ENCODE peak calls at places on chromosome 17, in eight cellular contexts. W is prostate gland, I is HL-60, B is mesothelial cell of epicardium, Q is epithelial cell of proximal tubule, O is brain microvascular endothelial cell, R is fibroblast of lung, T is left lung. H is an unnamed sample.

GRCh38 chr17:2369551-2370210 is 31.2 kb downstream of the MNT start:
- DNase-seq in I (peak), T (no peak), O (no peak), R (peak), W (no peak), B (no peak), Q (no peak), H (no peak)

GRCh38 chr17:28216032-28216431 is 103.0 kb upstream of the TMEM97 start:
- DNase-seq in T (no peak), R (no peak), B (no peak), W (no peak), I (no peak), O (no peak), Q (no peak), H (no peak)

GRCh38 chr17:40340880-40341807 is 23.4 kb downstream of the GJD3 start:
- DNase-seq in O (peak), Q (no peak), R (peak), T (peak), W (peak), I (peak), B (peak), H (no peak)

GRCh38 chr17:7501729-7502128 is 17.6 kb downstream of the POLR2A start:
- DNase-seq in W (no peak), B (no peak), R (no peak), Q (no peak), O (no peak), T (no peak), I (no peak), H (no peak)

GRCh38 chr17:72404872-72405271 is 284.1 kb downstream of the SOX9 start:
- DNase-seq in Q (no peak), I (no peak), T (no peak), R (peak), W (no peak), B (no peak), O (peak), H (no peak)

GRCh38 chr17:43599046-43599395 is 52.9 kb upstream of the ETV4 start:
- DNase-seq in R (no peak), O (no peak), W (no peak), B (no peak), T (no peak), I (no peak), Q (no peak), H (no peak)

GRCh38 chr17:41360291-41360995 is 9.2 kb downstream of the KRT33B start:
- DNase-seq in R (no peak), T (no peak), W (no peak), I (no peak), B (no peak), O (peak), Q (peak), H (no peak)

GRCh38 chr17:80849119-80849518 is 142.5 kb upstream of the CHMP6 start:
- DNase-seq in W (no peak), O (no peak), B (no peak), R (no peak), T (no peak), Q (no peak), I (no peak), H (peak)

GRCh38 chr17:2847601-2848255 is 51.5 kb downstream of the RAP1GAP2 start:
- DNase-seq in W (no peak), B (no peak), I (no peak), T (no peak), R (no peak), Q (no peak), O (no peak), H (no peak)

GRCh38 chr17:67842648-67843047 is 17.3 kb downstream of the BPTF start:
- DNase-seq in Q (no peak), I (no peak), O (no peak), R (no peak), T (no peak), B (no peak), W (no peak), H (no peak)

DNA sequence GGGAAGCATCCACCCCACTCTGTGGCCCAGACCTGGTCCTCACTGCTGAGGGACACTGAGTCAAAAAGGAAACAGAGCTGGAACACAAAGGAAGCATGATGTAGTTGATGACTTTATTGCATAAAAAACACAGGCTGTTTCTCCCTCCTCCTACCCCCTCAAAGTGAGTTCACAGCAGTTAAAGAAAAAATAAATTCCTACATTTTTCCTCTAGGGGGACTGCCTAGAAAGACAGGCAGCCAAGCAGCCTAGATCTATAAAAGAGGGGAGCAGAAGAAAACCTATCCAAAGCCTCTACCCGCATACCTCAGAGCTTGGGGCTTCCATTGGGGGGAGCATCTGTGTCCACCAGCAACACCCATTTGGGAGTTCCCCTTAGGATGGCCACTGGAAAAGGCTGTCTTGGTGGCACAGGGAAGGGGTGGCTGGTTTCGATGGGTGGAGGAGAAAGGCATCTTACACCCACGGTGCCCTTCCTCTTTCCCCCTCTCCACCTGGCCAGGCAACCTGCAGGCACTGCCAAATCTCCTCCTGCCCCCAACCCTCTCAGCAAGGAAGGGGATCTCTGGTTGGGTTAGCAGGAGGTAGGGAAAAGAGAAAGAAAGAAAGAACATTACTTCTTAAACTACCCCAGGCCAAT is 3.9 kb upstream of the SCRN2 start:
- DNase-seq in I (no peak), T (no peak), W (no peak), O (no peak), B (no peak), R (no peak), Q (no peak), H (no peak)
- TF ChIP-seq CTCF in I (no peak), T (no peak), W (no peak), O (peak), B (peak), R (peak), Q (peak), H (peak)

DNA sequence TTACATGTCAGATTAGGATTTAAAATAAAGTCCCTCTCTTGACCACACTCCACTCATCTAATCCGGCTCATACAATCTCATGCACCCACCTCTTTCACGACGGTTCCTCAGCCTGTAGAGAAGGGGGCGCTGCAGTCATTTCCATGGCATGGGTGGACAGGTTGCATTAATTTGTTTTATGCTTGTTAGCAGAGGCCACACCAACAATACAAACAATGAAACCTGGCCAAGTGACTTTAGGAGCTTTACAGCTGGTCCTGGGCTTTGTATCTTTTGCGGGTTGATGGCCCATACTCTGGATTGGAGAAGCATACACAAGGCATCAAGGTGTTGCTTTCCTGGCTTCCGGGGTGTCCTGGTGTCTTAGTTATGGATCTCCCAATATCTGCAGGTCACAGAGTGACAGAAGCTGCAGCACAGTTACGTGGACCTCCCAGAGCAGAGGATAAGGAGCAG is 9.7 kb upstream of the SNF8 start:
- DNase-seq in Q (no peak), I (peak), W (no peak), T (no peak), B (no peak), O (peak), R (peak), H (no peak)
- TF ChIP-seq CTCF in Q (peak), I (no peak), W (no peak), T (no peak), B (no peak), O (peak), R (peak), H (peak)

GRCh38 chr17:47830991-47831933 is at the start of the genes LRRC46 and MRPL10:
- DNase-seq in T (peak), B (peak), Q (peak), I (peak), R (peak), W (peak), O (peak), H (peak)
- TF ChIP-seq CTCF in T (no peak), B (no peak), Q (peak), I (no peak), R (peak), W (peak), O (peak), H (peak)

GRCh38 chr17:33039874-33040273 is 48.2 kb downstream of the SPACA3 start:
- DNase-seq in T (no peak), I (no peak), Q (no peak), R (peak), O (peak), W (no peak), B (no peak), H (no peak)

GRCh38 chr17:33033176-33033575 is 41.5 kb downstream of the SPACA3 start:
- DNase-seq in B (no peak), I (no peak), O (no peak), Q (no peak), T (no peak), R (no peak), W (no peak), H (no peak)

GRCh38 chr17:33038740-33039139 is 47.1 kb downstream of the SPACA3 start:
- DNase-seq in Q (no peak), R (peak), W (no peak), B (peak), T (no peak), O (no peak), I (no peak), H (no peak)
- TF ChIP-seq CTCF in Q (peak), R (peak), W (peak), B (peak), T (peak), O (peak), I (peak), H (peak)

GRCh38 chr17:82946081-82946480 is 106.3 kb upstream of the ZNF750 start:
- DNase-seq in I (no peak), T (no peak), R (no peak), Q (no peak), O (no peak), W (no peak), B (no peak), H (no peak)

GRCh38 chr17:82948081-82948511 is 108.3 kb upstream of the ZNF750 start:
- DNase-seq in I (no peak), T (peak), R (no peak), Q (no peak), O (no peak), B (no peak), W (no peak), H (peak)

GRCh38 chr17:82949361-82949760 is 109.5 kb upstream of the ZNF750 start:
- DNase-seq in I (no peak), T (peak), W (no peak), B (no peak), R (no peak), O (no peak), Q (no peak), H (peak)

GRCh38 chr17:82948957-82949356 is 109.1 kb upstream of the ZNF750 start:
- DNase-seq in T (peak), R (no peak), Q (no peak), I (no peak), O (no peak), B (no peak), W (no peak), H (peak)

GRCh38 chr17:82947051-82947991 is 107.5 kb upstream of the ZNF750 start:
- DNase-seq in R (no peak), T (no peak), B (no peak), Q (no peak), I (no peak), W (no peak), O (no peak), H (peak)
- TF ChIP-seq CTCF in R (no peak), T (no peak), B (no peak), Q (no peak), I (no peak), W (no peak), O (no peak), H (no peak)